ENCODE peak calls at places on chromosomes 16 and 17, in eight cellular contexts. One of them, this sample, is unnamed.

GRCh38 chr16:84959784-84960417 is 51.4 kb downstream of the ZDHHC7 start:
- DNase-seq in sigmoid colon: no peak
- DNase-seq in stimulated activated CD8-positive, alpha-beta memory T cell treated with anti-CD3 and anti-CD28 coated beads, Interleukin-15, amount 100 ng/mL, for 1 hour: no peak
- DNase-seq in Right ventricle myocardium superior: no peak
- DNase-seq in EH: no peak
- DNase-seq in body of pancreas: no peak
- DNase-seq in activated T-cell treated with anti-CD3 and anti-CD28 coated beads for 4 hours: no peak
- DNase-seq in cardiac muscle cell: no peak
- DNase-seq in this sample: no peak

GRCh38 chr17:41496803-41497484 is 7.2 kb upstream of the KRT36 start:
- DNase-seq in activated T-cell treated with anti-CD3 and anti-CD28 coated beads for 4 hours: peak; percentile 8
- DNase-seq in sigmoid colon: no peak
- DNase-seq in body of pancreas: peak; percentile 66
- DNase-seq in stimulated activated CD8-positive, alpha-beta memory T cell treated with anti-CD3 and anti-CD28 coated beads, Interleukin-15, amount 100 ng/mL, for 1 hour: no peak
- DNase-seq in Right ventricle myocardium superior: peak; percentile 79
- DNase-seq in EH: peak; percentile 94
- DNase-seq in cardiac muscle cell: peak; percentile 61
- DNase-seq in this sample: no peak

GRCh38 chr16:27547134-27547533 is 2.6 kb downstream of the GTF3C1 start:
- DNase-seq in stimulated activated CD8-positive, alpha-beta memory T cell treated with anti-CD3 and anti-CD28 coated beads, Interleukin-15, amount 100 ng/mL, for 1 hour: no peak
- DNase-seq in sigmoid colon: peak; percentile 29
- DNase-seq in Right ventricle myocardium superior: no peak
- DNase-seq in cardiac muscle cell: no peak
- DNase-seq in EH: peak; percentile 77
- DNase-seq in activated T-cell treated with anti-CD3 and anti-CD28 coated beads for 4 hours: no peak
- DNase-seq in body of pancreas: peak; percentile 23
- DNase-seq in this sample: no peak

GRCh38 chr17:67326440-67326839 is 39.9 kb downstream of the PSMD12 start:
- DNase-seq in EH: no peak
- DNase-seq in sigmoid colon: no peak
- DNase-seq in body of pancreas: no peak
- DNase-seq in cardiac muscle cell: no peak
- DNase-seq in activated T-cell treated with anti-CD3 and anti-CD28 coated beads for 4 hours: no peak
- DNase-seq in stimulated activated CD8-positive, alpha-beta memory T cell treated with anti-CD3 and anti-CD28 coated beads, Interleukin-15, amount 100 ng/mL, for 1 hour: no peak
- DNase-seq in Right ventricle myocardium superior: no peak
- DNase-seq in this sample: no peak

GRCh38 chr16:89922477-89922883 is 662 bp upstream of the TUBB3 start:
- DNase-seq in activated T-cell treated with anti-CD3 and anti-CD28 coated beads for 4 hours: no peak
- DNase-seq in Right ventricle myocardium superior: peak; percentile 84
- DNase-seq in cardiac muscle cell: peak; percentile 30
- DNase-seq in stimulated activated CD8-positive, alpha-beta memory T cell treated with anti-CD3 and anti-CD28 coated beads, Interleukin-15, amount 100 ng/mL, for 1 hour: no peak
- DNase-seq in sigmoid colon: peak; percentile 92
- DNase-seq in body of pancreas: peak; percentile 55
- DNase-seq in EH: peak; percentile 96
- DNase-seq in this sample: peak; percentile 85

GRCh38 chr17:38871992-38872605 is 2.2 kb downstream of the LASP1 start:
- DNase-seq in sigmoid colon: no peak
- DNase-seq in EH: no peak
- DNase-seq in body of pancreas: no peak
- DNase-seq in stimulated activated CD8-positive, alpha-beta memory T cell treated with anti-CD3 and anti-CD28 coated beads, Interleukin-15, amount 100 ng/mL, for 1 hour: no peak
- DNase-seq in cardiac muscle cell: no peak
- DNase-seq in activated T-cell treated with anti-CD3 and anti-CD28 coated beads for 4 hours: no peak
- DNase-seq in Right ventricle myocardium superior: no peak
- DNase-seq in this sample: no peak

GRCh38 chr16:7216719-7217118 is 115.9 kb upstream of the RBFOX1 start:
- DNase-seq in stimulated activated CD8-positive, alpha-beta memory T cell treated with anti-CD3 and anti-CD28 coated beads, Interleukin-15, amount 100 ng/mL, for 1 hour: no peak
- DNase-seq in activated T-cell treated with anti-CD3 and anti-CD28 coated beads for 4 hours: no peak
- DNase-seq in body of pancreas: no peak
- DNase-seq in cardiac muscle cell: no peak
- DNase-seq in sigmoid colon: no peak
- DNase-seq in EH: no peak
- DNase-seq in Right ventricle myocardium superior: no peak
- DNase-seq in this sample: no peak

GRCh38 chr16:6189216-6189615 is 1091.6 kb upstream of the EEF2KMT start:
- DNase-seq in Right ventricle myocardium superior: no peak
- DNase-seq in cardiac muscle cell: no peak
- DNase-seq in body of pancreas: no peak
- DNase-seq in sigmoid colon: no peak
- DNase-seq in stimulated activated CD8-positive, alpha-beta memory T cell treated with anti-CD3 and anti-CD28 coated beads, Interleukin-15, amount 100 ng/mL, for 1 hour: no peak
- DNase-seq in EH: no peak
- DNase-seq in activated T-cell treated with anti-CD3 and anti-CD28 coated beads for 4 hours: no peak
- DNase-seq in this sample: no peak

GRCh38 chr17:78163881-78164747 is 4.3 kb upstream of the SYNGR2 start:
- DNase-seq in activated T-cell treated with anti-CD3 and anti-CD28 coated beads for 4 hours: no peak
- DNase-seq in EH: no peak
- DNase-seq in sigmoid colon: no peak
- DNase-seq in Right ventricle myocardium superior: no peak
- DNase-seq in body of pancreas: peak; percentile 72
- DNase-seq in cardiac muscle cell: no peak
- DNase-seq in stimulated activated CD8-positive, alpha-beta memory T cell treated with anti-CD3 and anti-CD28 coated beads, Interleukin-15, amount 100 ng/mL, for 1 hour: no peak
- DNase-seq in this sample: no peak

GRCh38 chr17:50317121-50317520 is 28.8 kb upstream of the XYLT2 start:
- DNase-seq in Right ventricle myocardium superior: no peak
- DNase-seq in EH: no peak
- DNase-seq in cardiac muscle cell: no peak
- DNase-seq in sigmoid colon: no peak
- DNase-seq in body of pancreas: no peak
- DNase-seq in activated T-cell treated with anti-CD3 and anti-CD28 coated beads for 4 hours: no peak
- DNase-seq in stimulated activated CD8-positive, alpha-beta memory T cell treated with anti-CD3 and anti-CD28 coated beads, Interleukin-15, amount 100 ng/mL, for 1 hour: no peak
- DNase-seq in this sample: no peak

GRCh38 chr16:65965632-65966031 is 400.9 kb upstream of the CDH5 start:
- DNase-seq in stimulated activated CD8-positive, alpha-beta memory T cell treated with anti-CD3 and anti-CD28 coated beads, Interleukin-15, amount 100 ng/mL, for 1 hour: no peak
- DNase-seq in EH: no peak
- DNase-seq in sigmoid colon: no peak
- DNase-seq in cardiac muscle cell: no peak
- DNase-seq in activated T-cell treated with anti-CD3 and anti-CD28 coated beads for 4 hours: no peak
- DNase-seq in body of pancreas: no peak
- DNase-seq in Right ventricle myocardium superior: no peak
- DNase-seq in this sample: peak; percentile 53

GRCh38 chr16:67883872-67884261 is 818 bp upstream of the NRN1L start:
- DNase-seq in stimulated activated CD8-positive, alpha-beta memory T cell treated with anti-CD3 and anti-CD28 coated beads, Interleukin-15, amount 100 ng/mL, for 1 hour: peak; percentile 53
- DNase-seq in sigmoid colon: peak; percentile 80
- DNase-seq in EH: peak; percentile 48
- DNase-seq in Right ventricle myocardium superior: peak; percentile 75
- DNase-seq in body of pancreas: peak; percentile 83
- DNase-seq in activated T-cell treated with anti-CD3 and anti-CD28 coated beads for 4 hours: peak; percentile 63
- DNase-seq in cardiac muscle cell: peak; percentile 70
- DNase-seq in this sample: peak; percentile 63

GRCh38 chr16:27229891-27230470 is 26.7 kb downstream of the KDM8 start:
- DNase-seq in activated T-cell treated with anti-CD3 and anti-CD28 coated beads for 4 hours: no peak
- DNase-seq in cardiac muscle cell: no peak
- DNase-seq in body of pancreas: no peak
- DNase-seq in Right ventricle myocardium superior: peak; percentile 35
- DNase-seq in stimulated activated CD8-positive, alpha-beta memory T cell treated with anti-CD3 and anti-CD28 coated beads, Interleukin-15, amount 100 ng/mL, for 1 hour: no peak
- DNase-seq in sigmoid colon: no peak
- DNase-seq in EH: no peak
- DNase-seq in this sample: no peak

GRCh38 chr16:61131447-61131846 is 904.8 kb downstream of the CDH8 start:
- DNase-seq in activated T-cell treated with anti-CD3 and anti-CD28 coated beads for 4 hours: no peak
- DNase-seq in stimulated activated CD8-positive, alpha-beta memory T cell treated with anti-CD3 and anti-CD28 coated beads, Interleukin-15, amount 100 ng/mL, for 1 hour: no peak
- DNase-seq in Right ventricle myocardium superior: no peak
- DNase-seq in cardiac muscle cell: peak; percentile 1
- DNase-seq in body of pancreas: no peak
- DNase-seq in sigmoid colon: no peak
- DNase-seq in EH: no peak
- DNase-seq in this sample: no peak

GRCh38 chr17:14318109-14318905 is 17.4 kb downstream of the HS3ST3B1 start:
- DNase-seq in EH: no peak
- DNase-seq in body of pancreas: no peak
- DNase-seq in activated T-cell treated with anti-CD3 and anti-CD28 coated beads for 4 hours: no peak
- DNase-seq in Right ventricle myocardium superior: no peak
- DNase-seq in sigmoid colon: no peak
- DNase-seq in cardiac muscle cell: no peak
- DNase-seq in stimulated activated CD8-positive, alpha-beta memory T cell treated with anti-CD3 and anti-CD28 coated beads, Interleukin-15, amount 100 ng/mL, for 1 hour: no peak
- DNase-seq in this sample: no peak

GRCh38 chr17:65020284-65020683 is 36.3 kb downstream of the GNA13 start:
- DNase-seq in Right ventricle myocardium superior: no peak
- DNase-seq in activated T-cell treated with anti-CD3 and anti-CD28 coated beads for 4 hours: no peak
- DNase-seq in cardiac muscle cell: no peak
- DNase-seq in body of pancreas: no peak
- DNase-seq in stimulated activated CD8-positive, alpha-beta memory T cell treated with anti-CD3 and anti-CD28 coated beads, Interleukin-15, amount 100 ng/mL, for 1 hour: no peak
- DNase-seq in EH: peak; percentile 83
- DNase-seq in sigmoid colon: no peak
- DNase-seq in this sample: no peak

GRCh38 chr16:57824880-57825279 is 22.6 kb upstream of the KIFC3 start:
- DNase-seq in activated T-cell treated with anti-CD3 and anti-CD28 coated beads for 4 hours: no peak
- DNase-seq in EH: no peak
- DNase-seq in stimulated activated CD8-positive, alpha-beta memory T cell treated with anti-CD3 and anti-CD28 coated beads, Interleukin-15, amount 100 ng/mL, for 1 hour: no peak
- DNase-seq in sigmoid colon: no peak
- DNase-seq in body of pancreas: no peak
- DNase-seq in Right ventricle myocardium superior: no peak
- DNase-seq in cardiac muscle cell: no peak
- DNase-seq in this sample: no peak

GRCh38 chr16:85753976-85754375 is 3.1 kb upstream of the C16orf74 start:
- DNase-seq in stimulated activated CD8-positive, alpha-beta memory T cell treated with anti-CD3 and anti-CD28 coated beads, Interleukin-15, amount 100 ng/mL, for 1 hour: no peak
- DNase-seq in sigmoid colon: no peak
- DNase-seq in activated T-cell treated with anti-CD3 and anti-CD28 coated beads for 4 hours: no peak
- DNase-seq in Right ventricle myocardium superior: no peak
- DNase-seq in EH: no peak
- DNase-seq in cardiac muscle cell: no peak
- DNase-seq in body of pancreas: peak; percentile 80
- DNase-seq in this sample: no peak

GRCh38 chr17:55496094-55496881 is 15.0 kb downstream of the SMIM36 start:
- DNase-seq in Right ventricle myocardium superior: peak; percentile 55
- DNase-seq in stimulated activated CD8-positive, alpha-beta memory T cell treated with anti-CD3 and anti-CD28 coated beads, Interleukin-15, amount 100 ng/mL, for 1 hour: no peak
- DNase-seq in body of pancreas: peak; percentile 16
- DNase-seq in cardiac muscle cell: no peak
- DNase-seq in activated T-cell treated with anti-CD3 and anti-CD28 coated beads for 4 hours: no peak
- DNase-seq in sigmoid colon: no peak
- DNase-seq in EH: peak; percentile 16
- DNase-seq in this sample: no peak

GRCh38 chr17:74339537-74340195 is 13.6 kb downstream of the KIF19 start:
- DNase-seq in Right ventricle myocardium superior: no peak
- DNase-seq in activated T-cell treated with anti-CD3 and anti-CD28 coated beads for 4 hours: no peak
- DNase-seq in stimulated activated CD8-positive, alpha-beta memory T cell treated with anti-CD3 and anti-CD28 coated beads, Interleukin-15, amount 100 ng/mL, for 1 hour: no peak
- DNase-seq in sigmoid colon: no peak
- DNase-seq in body of pancreas: no peak
- DNase-seq in cardiac muscle cell: no peak
- DNase-seq in EH: no peak
- DNase-seq in this sample: no peak

GRCh38 chr16:424623-425081 is 797 bp upstream of the RAB11FIP3 start:
- DNase-seq in EH: no peak
- DNase-seq in sigmoid colon: peak; percentile 83
- DNase-seq in body of pancreas: peak; percentile 55
- DNase-seq in stimulated activated CD8-positive, alpha-beta memory T cell treated with anti-CD3 and anti-CD28 coated beads, Interleukin-15, amount 100 ng/mL, for 1 hour: no peak
- DNase-seq in Right ventricle myocardium superior: peak; percentile 77
- DNase-seq in activated T-cell treated with anti-CD3 and anti-CD28 coated beads for 4 hours: no peak
- DNase-seq in cardiac muscle cell: no peak
- DNase-seq in this sample: no peak

GRCh38 chr16:53090591-53091507 is 36.1 kb downstream of the CHD9 start:
- DNase-seq in body of pancreas: peak; percentile 61
- DNase-seq in cardiac muscle cell: no peak
- DNase-seq in activated T-cell treated with anti-CD3 and anti-CD28 coated beads for 4 hours: no peak
- DNase-seq in EH: peak; percentile 100
- DNase-seq in sigmoid colon: peak; percentile 99
- DNase-seq in stimulated activated CD8-positive, alpha-beta memory T cell treated with anti-CD3 and anti-CD28 coated beads, Interleukin-15, amount 100 ng/mL, for 1 hour: no peak
- DNase-seq in Right ventricle myocardium superior: peak; percentile 94
- DNase-seq in this sample: peak; percentile 16

GRCh38 chr16:14146445-14146844 is 75.3 kb downstream of the MRTFB start:
- DNase-seq in stimulated activated CD8-positive, alpha-beta memory T cell treated with anti-CD3 and anti-CD28 coated beads, Interleukin-15, amount 100 ng/mL, for 1 hour: no peak
- DNase-seq in EH: no peak
- DNase-seq in body of pancreas: peak; percentile 34
- DNase-seq in sigmoid colon: no peak
- DNase-seq in Right ventricle myocardium superior: no peak
- DNase-seq in cardiac muscle cell: no peak
- DNase-seq in activated T-cell treated with anti-CD3 and anti-CD28 coated beads for 4 hours: no peak
- DNase-seq in this sample: no peak

This sample was measured in retina.